ENCODE peak calls at places on chromosomes 12 and 14, in ten cellular contexts. W is MCF 10A, X is ureter, M is NT2/D1, H is nucleus accumbens, L is hippocampal formation, G is NCI-H1105, Y is NCI-H1436, B is K562, P is HEK293T. F is an unnamed sample.

GRCh38 chr12:47949441-47950341 is 13.7 kb upstream of the TMEM106C start:
- DNase-seq in W (peak), X (peak), M (peak), H (no peak), L (peak), G (peak), Y (peak), B (peak), P (peak), F (peak)

GRCh38 chr12:4830568-4830967 is 79.1 kb upstream of the KCNA1 start:
- DNase-seq in W (no peak), X (no peak), M (no peak), H (no peak), L (no peak), G (no peak), Y (no peak), B (no peak), P (no peak), F (no peak)

GRCh38 chr14:70808023-70808401 is 1.3 kb downstream of the MAP3K9 start:
- DNase-seq in W (peak), X (peak), M (no peak), H (no peak), L (no peak), G (peak), Y (peak), B (no peak), P (peak), F (peak)

GRCh38 chr12:91419809-91420208 is 237.2 kb upstream of the DCN start:
- DNase-seq in W (no peak), X (no peak), M (no peak), H (no peak), L (no peak), G (no peak), Y (no peak), B (no peak), P (no peak), F (peak)

GRCh38 chr12:94666158-94666557 is 15.8 kb upstream of the TMCC3 start:
- DNase-seq in W (no peak), X (no peak), M (no peak), H (no peak), L (no peak), G (no peak), Y (no peak), B (no peak), P (no peak), F (no peak)

GRCh38 chr12:122951979-122952892 is 14.0 kb downstream of the ABCB9 start:
- DNase-seq in W (peak), X (peak), M (peak), H (peak), L (peak), G (peak), Y (peak), B (peak), P (peak), F (peak)

GRCh38 chr12:2035421-2036080 is 17.2 kb upstream of the CACNA1C start:
- DNase-seq in W (no peak), X (no peak), M (no peak), H (no peak), L (no peak), G (no peak), Y (no peak), B (no peak), P (no peak), F (no peak)

GRCh38 chr12:34349673-34349961 is 327.3 kb downstream of the ALG10 start:
- DNase-seq in W (no peak), X (no peak), M (no peak), H (no peak), L (no peak), G (no peak), Y (no peak), B (no peak), P (no peak), F (no peak)

GRCh38 chr12:123056053-123056452 is 75.6 kb downstream of the ARL6IP4 start:
- DNase-seq in W (no peak), X (no peak), M (no peak), H (no peak), L (no peak), G (no peak), Y (no peak), B (peak), P (no peak), F (no peak)

GRCh38 chr14:36450550-36450949 is 69.5 kb downstream of the NKX2-1 start:
- DNase-seq in W (peak), X (no peak), M (no peak), H (no peak), L (no peak), G (no peak), Y (no peak), B (peak), P (peak), F (no peak)

GRCh38 chr12:47868552-47869031 is 36.2 kb downstream of the VDR start:
- DNase-seq in W (no peak), X (no peak), M (no peak), H (no peak), L (no peak), G (no peak), Y (no peak), B (no peak), P (no peak), F (no peak)

GRCh38 chr14:80621701-80622100 is 319.8 kb downstream of the CEP128 start:
- DNase-seq in W (peak), X (no peak), M (no peak), H (no peak), L (no peak), G (no peak), Y (no peak), B (no peak), P (no peak), F (peak)

GRCh38 chr12:116885496-116885895 is 4.3 kb upstream of the HRK start:
- DNase-seq in W (no peak), X (no peak), M (no peak), H (no peak), L (no peak), G (no peak), Y (no peak), B (no peak), P (no peak), F (no peak)

GRCh38 chr14:105861985-105862465 is 335.6 kb downstream of the TMEM121 start:
- DNase-seq in W (no peak), X (peak), M (no peak), H (no peak), L (no peak), G (no peak), Y (no peak), B (no peak), P (no peak), F (no peak)

GRCh38 chr14:93105362-93105761 is 10.4 kb downstream of the ITPK1 start:
- DNase-seq in W (peak), X (no peak), M (no peak), H (no peak), L (no peak), G (no peak), Y (no peak), B (no peak), P (no peak), F (peak)

GRCh38 chr12:124433147-124433874 is 134.1 kb downstream of the NCOR2 start:
- DNase-seq in W (no peak), X (no peak), M (no peak), H (no peak), L (no peak), G (no peak), Y (no peak), B (no peak), P (no peak), F (no peak)

GRCh38 chr12:54217774-54218221 is 29.0 kb upstream of the SMUG1 start:
- DNase-seq in W (no peak), X (no peak), M (no peak), H (peak), L (peak), G (no peak), Y (no peak), B (no peak), P (no peak), F (peak)